ENCODE peak calls at places on chromosomes 11 and 22, in four cellular contexts. One of them, this sample, is unnamed.

GRCh38 chr11:68306636-68307035 is 5.8 kb upstream of the LRP5 start:
- DNase-seq in amniotic stem cell: no peak
- DNase-seq in progenitor cell of endocrine pancreas: no peak
- DNase-seq in mucosa of gallbladder: no peak
- DNase-seq in this sample: no peak

GRCh38 chr11:123181075-123181474 is 14.0 kb downstream of the CLMP start:
- DNase-seq in amniotic stem cell: no peak
- DNase-seq in progenitor cell of endocrine pancreas: no peak
- DNase-seq in mucosa of gallbladder: no peak
- DNase-seq in this sample: no peak

GRCh38 chr11:60764879-60765278 is 8.2 kb downstream of the MS4A15 start:
- DNase-seq in amniotic stem cell: no peak
- DNase-seq in progenitor cell of endocrine pancreas: no peak
- DNase-seq in mucosa of gallbladder: no peak
- DNase-seq in this sample: no peak

GRCh38 chr11:22225190-22225589 is 32.3 kb downstream of the ANO5 start:
- DNase-seq in amniotic stem cell: no peak
- DNase-seq in progenitor cell of endocrine pancreas: no peak
- DNase-seq in mucosa of gallbladder: no peak
- DNase-seq in this sample: no peak

GRCh38 chr22:31637375-31637937 is 24.6 kb downstream of the PISD start:
- DNase-seq in amniotic stem cell: no peak
- DNase-seq in progenitor cell of endocrine pancreas: no peak
- DNase-seq in mucosa of gallbladder: no peak
- DNase-seq in this sample: no peak

GRCh38 chr11:76588455-76589325 is 81.9 kb downstream of the LRRC32 start:
- DNase-seq in amniotic stem cell: no peak
- DNase-seq in progenitor cell of endocrine pancreas: no peak
- DNase-seq in mucosa of gallbladder: peak
- DNase-seq in this sample: peak

GRCh38 chr11:69385466-69385820 is 91.5 kb downstream of the MYEOV start:
- DNase-seq in amniotic stem cell: no peak
- DNase-seq in progenitor cell of endocrine pancreas: no peak
- DNase-seq in mucosa of gallbladder: no peak
- DNase-seq in this sample: no peak

GRCh38 chr11:91996526-91996925 is 228.1 kb upstream of the FAT3 start:
- DNase-seq in amniotic stem cell: no peak
- DNase-seq in progenitor cell of endocrine pancreas: no peak
- DNase-seq in mucosa of gallbladder: no peak
- DNase-seq in this sample: no peak

GRCh38 chr11:78417888-78418583 is 416 bp upstream of the GAB2 start:
- DNase-seq in amniotic stem cell: peak
- DNase-seq in progenitor cell of endocrine pancreas: peak
- DNase-seq in mucosa of gallbladder: peak
- DNase-seq in this sample: peak

GRCh38 chr11:8016396-8016949 is 29.3 kb downstream of the EIF3F start:
- DNase-seq in amniotic stem cell: no peak
- DNase-seq in progenitor cell of endocrine pancreas: no peak
- DNase-seq in mucosa of gallbladder: no peak
- DNase-seq in this sample: no peak

GRCh38 chr22:24186352-24186740 is 5.1 kb downstream of the SUSD2 start:
- DNase-seq in amniotic stem cell: no peak
- DNase-seq in progenitor cell of endocrine pancreas: no peak
- DNase-seq in mucosa of gallbladder: no peak
- DNase-seq in this sample: no peak

GRCh38 chr11:706957-707816 is 1.2 kb downstream of the EPS8L2 start:
- DNase-seq in amniotic stem cell: no peak
- DNase-seq in progenitor cell of endocrine pancreas: no peak
- DNase-seq in mucosa of gallbladder: no peak
- DNase-seq in this sample: peak

GRCh38 chr11:69934861-69935494 is 115.8 kb upstream of the FGF3 start:
- DNase-seq in amniotic stem cell: no peak
- DNase-seq in progenitor cell of endocrine pancreas: no peak
- DNase-seq in mucosa of gallbladder: peak
- DNase-seq in this sample: no peak

GRCh38 chr11:118956847-118957469 is 860 bp downstream of the UPK2 start:
- DNase-seq in amniotic stem cell: no peak
- DNase-seq in progenitor cell of endocrine pancreas: no peak
- DNase-seq in mucosa of gallbladder: no peak
- DNase-seq in this sample: no peak

GRCh38 chr11:43576834-43577521 is 103.6 kb upstream of the HSD17B12 start:
- DNase-seq in amniotic stem cell: peak
- DNase-seq in progenitor cell of endocrine pancreas: no peak
- DNase-seq in mucosa of gallbladder: peak
- DNase-seq in this sample: no peak

GRCh38 chr11:123460006-123460700 is 30.1 kb downstream of the GRAMD1B start:
- DNase-seq in amniotic stem cell: no peak
- DNase-seq in progenitor cell of endocrine pancreas: no peak
- DNase-seq in mucosa of gallbladder: no peak
- DNase-seq in this sample: no peak

GRCh38 chr11:72373163-72373562 is 61.2 kb downstream of the CLPB start:
- DNase-seq in amniotic stem cell: no peak
- DNase-seq in progenitor cell of endocrine pancreas: no peak
- DNase-seq in mucosa of gallbladder: no peak
- DNase-seq in this sample: peak

This sample was measured in lung.